ENCODE peak calls at places on chromosomes 3 and 15, in eight cellular contexts. R is WERI-Rb-1; Z is left ventricle myocardium inferior; C is IMR-90; W is CD4-positive, alpha-beta T cell; O is H9; Y is coronary artery; L is hepatocyte. E is an unnamed sample.

GRCh38 chr3:194276768-194277546 is 74.2 kb downstream of the CPN2 start:
- DNase-seq in R (no peak), Z (peak), C (peak), W (no peak), O (peak), Y (peak), L (peak), E (no peak)

GRCh38 chr3:106844638-106845037 is 532.6 kb upstream of the CCDC54 start:
- DNase-seq in R (no peak), Z (no peak), C (no peak), W (no peak), O (no peak), Y (no peak), L (no peak), E (no peak)

GRCh38 chr3:10763248-10763620 is 52.8 kb upstream of the SLC6A11 start:
- DNase-seq in R (no peak), Z (no peak), C (no peak), W (no peak), O (no peak), Y (no peak), L (no peak), E (no peak)

GRCh38 chr3:38346584-38347410 is at the start of gene XYLB:
- DNase-seq in R (peak), Z (peak), C (peak), W (peak), O (peak), Y (peak), L (peak), E (peak)

GRCh38 chr15:94526071-94526689 is 294.8 kb downstream of the MCTP2 start:
- DNase-seq in R (no peak), Z (no peak), C (no peak), W (no peak), O (peak), Y (no peak), L (no peak), E (no peak)

GRCh38 chr3:66588340-66588847 is 87.6 kb upstream of the LRIG1 start:
- DNase-seq in R (no peak), Z (no peak), C (peak), W (no peak), O (no peak), Y (no peak), L (no peak), E (no peak)

GRCh38 chr15:83556754-83557153 is 97.2 kb upstream of the ADAMTSL3 start:
- DNase-seq in R (no peak), Z (no peak), C (no peak), W (no peak), O (no peak), Y (no peak), L (no peak), E (no peak)

GRCh38 chr15:50058231-50058630 is 60.8 kb downstream of the ATP8B4 start:
- DNase-seq in R (no peak), Z (no peak), C (peak), W (no peak), O (no peak), Y (no peak), L (no peak), E (no peak)

GRCh38 chr3:150106752-150107428 is 136.2 kb upstream of the PFN2 start:
- DNase-seq in R (peak), Z (no peak), C (peak), W (no peak), O (no peak), Y (no peak), L (peak), E (no peak)

GRCh38 chr3:52216585-52217408 is 8.6 kb downstream of the TLR9 start:
- DNase-seq in R (no peak), Z (peak), C (peak), W (peak), O (peak), Y (peak), L (peak), E (no peak)

GRCh38 chr3:152968388-152969024 is 133.6 kb downstream of the P2RY1 start:
- DNase-seq in R (no peak), Z (no peak), C (no peak), W (no peak), O (no peak), Y (no peak), L (no peak), E (no peak)

GRCh38 chr3:32951410-32951811 is at the start of gene CCR4:
- DNase-seq in R (no peak), Z (no peak), C (no peak), W (peak), O (no peak), Y (no peak), L (no peak), E (no peak)

GRCh38 chr3:156664285-156665178 is 9.9 kb upstream of the TIPARP start:
- DNase-seq in R (no peak), Z (no peak), C (no peak), W (no peak), O (no peak), Y (no peak), L (no peak), E (no peak)

GRCh38 chr15:101115318-101115886 is 136.4 kb downstream of the CHSY1 start:
- DNase-seq in R (no peak), Z (no peak), C (no peak), W (no peak), O (no peak), Y (no peak), L (no peak), E (no peak)

GRCh38 chr3:99319961-99320360 is 318.4 kb upstream of the COL8A1 start:
- DNase-seq in R (no peak), Z (no peak), C (peak), W (no peak), O (no peak), Y (no peak), L (no peak), E (no peak)

GRCh38 chr15:45616901-45617323 is 17.9 kb upstream of the SQOR start:
- DNase-seq in R (no peak), Z (no peak), C (peak), W (no peak), O (peak), Y (no peak), L (no peak), E (no peak)

GRCh38 chr15:60390931-60391501 is 6.8 kb downstream of the ANXA2 start:
- DNase-seq in R (peak), Z (no peak), C (peak), W (no peak), O (peak), Y (peak), L (peak), E (no peak)

GRCh38 chr15:84799511-84800187 is 17.5 kb upstream of the ALPK3 start:
- DNase-seq in R (no peak), Z (no peak), C (no peak), W (no peak), O (no peak), Y (no peak), L (peak), E (no peak)

GRCh38 chr3:18351823-18352744 is 73.1 kb downstream of the SATB1 start:
- DNase-seq in R (no peak), Z (no peak), C (no peak), W (no peak), O (no peak), Y (no peak), L (peak), E (no peak)

GRCh38 chr15:52006702-52007340 is 12.2 kb upstream of the MAPK6 start:
- DNase-seq in R (no peak), Z (no peak), C (no peak), W (no peak), O (no peak), Y (no peak), L (no peak), E (no peak)

GRCh38 chr3:186042521-186043202 is 66.2 kb downstream of the ETV5 start:
- DNase-seq in R (no peak), Z (no peak), C (peak), W (no peak), O (no peak), Y (no peak), L (no peak), E (no peak)

GRCh38 chr15:23835944-23836343 is 148.8 kb upstream of the NDN start:
- DNase-seq in R (no peak), Z (no peak), C (no peak), W (no peak), O (no peak), Y (no peak), L (no peak), E (no peak)

GRCh38 chr15:73869216-73869995 is 4.0 kb upstream of the TBC1D21 start:
- DNase-seq in R (no peak), Z (no peak), C (no peak), W (no peak), O (no peak), Y (peak), L (no peak), E (no peak)

GRCh38 chr3:175731543-175731942 is 872.4 kb downstream of the NAALADL2 start:
- DNase-seq in R (no peak), Z (no peak), C (no peak), W (no peak), O (no peak), Y (no peak), L (no peak), E (no peak)

GRCh38 chr15:95895510-95895909 is 435.0 kb upstream of the NR2F2 start:
- DNase-seq in R (no peak), Z (no peak), C (no peak), W (no peak), O (no peak), Y (no peak), L (no peak), E (no peak)

GRCh38 chr15:65368300-65368617 is 9.5 kb downstream of the IGDCC3 start:
- DNase-seq in R (peak), Z (no peak), C (no peak), W (no peak), O (peak), Y (no peak), L (no peak), E (no peak)

GRCh38 chr3:126134219-126134975 is 46.0 kb downstream of the ALDH1L1 start:
- DNase-seq in R (peak), Z (peak), C (peak), W (peak), O (peak), Y (peak), L (peak), E (peak)

GRCh38 chr3:138148503-138148902 is 16.3 kb upstream of the A4GNT start:
- DNase-seq in R (peak), Z (no peak), C (no peak), W (no peak), O (no peak), Y (no peak), L (no peak), E (no peak)

GRCh38 chr15:98554272-98555172 is 93.8 kb upstream of the IGF1R start:
- DNase-seq in R (no peak), Z (no peak), C (no peak), W (no peak), O (no peak), Y (no peak), L (peak), E (no peak)

DNA sequence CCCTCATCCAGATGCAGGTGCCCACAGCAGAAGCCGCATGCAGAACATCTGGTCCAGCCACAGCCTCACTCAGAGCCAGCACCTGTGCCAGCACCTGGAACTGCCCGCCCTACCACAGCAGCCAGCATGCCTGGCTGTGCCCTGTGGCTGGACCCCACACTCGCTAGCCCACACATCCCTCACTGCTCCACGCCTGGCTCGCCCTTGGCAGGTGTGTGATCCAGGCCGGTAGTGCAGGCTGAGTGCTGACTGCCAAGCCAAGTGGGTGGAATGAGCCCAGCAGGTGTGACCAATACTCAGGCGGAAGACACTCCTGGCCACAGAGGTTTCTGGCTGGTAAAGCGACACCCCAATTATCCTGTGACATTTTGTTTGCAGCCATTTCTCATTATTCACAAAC is 162.4 kb upstream of the ROBO1 start:
- DNase-seq in R (no peak), Z (no peak), C (no peak), W (no peak), O (no peak), Y (no peak), L (no peak), E (no peak)
- TF ChIP-seq CTCF in R (no peak), Z (no peak), C (no peak), W (no peak), O (no peak), Y (no peak), L (no peak), E (no peak)

GRCh38 chr3:182492536-182492935 is 300.8 kb upstream of the ATP11B start:
- DNase-seq in R (no peak), Z (no peak), C (no peak), W (no peak), O (no peak), Y (no peak), L (no peak), E (no peak)

GRCh38 chr3:182491571-182491970 is 301.7 kb upstream of the ATP11B start:
- DNase-seq in R (no peak), Z (no peak), C (no peak), W (no peak), O (no peak), Y (no peak), L (no peak), E (no peak)

GRCh38 chr3:182487048-182487447 is 306.3 kb upstream of the ATP11B start:
- DNase-seq in R (no peak), Z (no peak), C (no peak), W (no peak), O (no peak), Y (no peak), L (peak), E (no peak)

GRCh38 chr3:182487621-182488020 is 305.7 kb upstream of the ATP11B start:
- DNase-seq in R (no peak), Z (no peak), C (no peak), W (no peak), O (no peak), Y (no peak), L (no peak), E (no peak)

GRCh38 chr3:182490601-182491485 is 302.5 kb upstream of the ATP11B start:
- DNase-seq in R (no peak), Z (no peak), C (no peak), W (no peak), O (no peak), Y (no peak), L (peak), E (no peak)
- TF ChIP-seq CTCF in R (no peak), Z (peak), C (no peak), W (no peak), O (peak), Y (no peak), L (peak), E (peak)

GRCh38 chr3:49198611-49199230 is 27.3 kb downstream of the KLHDC8B start:
- DNase-seq in R (no peak), Z (no peak), C (no peak), W (no peak), O (no peak), Y (no peak), L (no peak), E (no peak)

GRCh38 chr3:49199244-49199899 is 28.0 kb downstream of the KLHDC8B start:
- DNase-seq in R (no peak), Z (peak), C (peak), W (no peak), O (peak), Y (peak), L (no peak), E (no peak)

GRCh38 chr3:49199900-49200281 is 28.5 kb downstream of the KLHDC8B start:
- DNase-seq in R (no peak), Z (no peak), C (no peak), W (no peak), O (no peak), Y (no peak), L (no peak), E (no peak)

GRCh38 chr3:49198161-49198560 is 26.8 kb downstream of the KLHDC8B start:
- DNase-seq in R (peak), Z (no peak), C (no peak), W (no peak), O (no peak), Y (no peak), L (no peak), E (no peak)
- TF ChIP-seq CTCF in R (no peak), Z (no peak), C (no peak), W (no peak), O (no peak), Y (no peak), L (no peak), E (no peak)

GRCh38 chr3:53975382-53975781 is 83.7 kb upstream of the SELENOK start:
- DNase-seq in R (no peak), Z (no peak), C (no peak), W (no peak), O (no peak), Y (no peak), L (no peak), E (no peak)

GRCh38 chr3:53969086-53969485 is 77.4 kb upstream of the SELENOK start:
- DNase-seq in R (no peak), Z (no peak), C (no peak), W (no peak), O (no peak), Y (no peak), L (no peak), E (no peak)

GRCh38 chr3:53978386-53978785 is 86.7 kb upstream of the SELENOK start:
- DNase-seq in R (peak), Z (no peak), C (no peak), W (no peak), O (no peak), Y (no peak), L (no peak), E (no peak)

GRCh38 chr3:53970656-53971055 is 79.0 kb upstream of the SELENOK start:
- DNase-seq in R (no peak), Z (no peak), C (no peak), W (no peak), O (peak), Y (no peak), L (peak), E (no peak)

GRCh38 chr3:53974314-53974713 is 82.7 kb upstream of the SELENOK start:
- DNase-seq in R (no peak), Z (no peak), C (no peak), W (no peak), O (no peak), Y (no peak), L (no peak), E (no peak)
- TF ChIP-seq CTCF in R (no peak), Z (no peak), C (no peak), W (no peak), O (no peak), Y (no peak), L (no peak), E (no peak)

DNA sequence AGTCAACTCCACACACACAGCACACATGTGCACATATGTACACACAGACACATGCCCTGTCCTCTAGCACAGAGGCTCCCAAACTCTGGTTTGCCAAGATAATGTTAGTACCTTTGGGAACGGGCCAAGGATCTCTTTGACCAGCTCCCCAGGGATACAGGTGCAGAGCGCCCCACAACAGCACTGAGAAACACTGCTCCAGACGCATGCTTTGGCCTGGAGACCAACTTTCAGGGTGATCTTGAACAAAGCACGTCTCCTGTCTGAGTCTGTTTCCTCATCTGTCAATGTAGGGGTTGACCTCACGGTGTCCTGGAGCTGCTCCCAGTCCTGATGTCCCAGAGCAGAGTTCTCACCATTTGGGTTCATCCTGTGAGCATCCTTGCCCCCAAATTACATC is 15.9 kb upstream of the SKOR1 start:
- DNase-seq in R (no peak), Z (no peak), C (no peak), W (no peak), O (peak), Y (no peak), L (no peak), E (no peak)
- TF ChIP-seq CTCF in R (no peak), Z (no peak), C (no peak), W (no peak), O (no peak), Y (no peak), L (no peak), E (no peak)